ENCODE peak calls at places on chromosomes 4 and X, in ten cellular contexts. One of them, this sample, is unnamed.
A peak's percentile ranks its signal among the peaks of the same experiment; 100 is the strongest.

GRCh38 chr4:41156574-41156973 is 57.8 kb downstream of the APBB2 start:
- DNase-seq in mammary epithelial cell: peak; percentile 76
- DNase-seq in hepatocyte: no peak
- DNase-seq in neural progenitor cell: no peak
- DNase-seq in HFFc6: peak; percentile 79
- DNase-seq in psoas muscle: no peak
- DNase-seq in fibroblast of the aortic adventitia: peak; percentile 53
- DNase-seq in GM12864: no peak
- DNase-seq in A549: peak; percentile 33
- DNase-seq in nephron progenitor cell: no peak
- DNase-seq in this sample: no peak

GRCh38 chr4:78684196-78685079 is 91.7 kb upstream of the BMP2K start:
- DNase-seq in hepatocyte: no peak
- DNase-seq in mammary epithelial cell: no peak
- DNase-seq in HFFc6: peak; percentile 37
- DNase-seq in nephron progenitor cell: no peak
- DNase-seq in fibroblast of the aortic adventitia: no peak
- DNase-seq in neural progenitor cell: no peak
- DNase-seq in psoas muscle: no peak
- DNase-seq in A549: no peak
- DNase-seq in GM12864: no peak
- DNase-seq in this sample: no peak

GRCh38 chr4:89829470-89830138 is 7.4 kb downstream of the SNCA start:
- DNase-seq in GM12864: peak; percentile 18
- DNase-seq in fibroblast of the aortic adventitia: no peak
- DNase-seq in mammary epithelial cell: peak; percentile 86
- DNase-seq in HFFc6: no peak
- DNase-seq in hepatocyte: no peak
- DNase-seq in neural progenitor cell: no peak
- DNase-seq in A549: no peak
- DNase-seq in nephron progenitor cell: no peak
- DNase-seq in psoas muscle: no peak
- DNase-seq in this sample: no peak

GRCh38 chr4:110663738-110664444 is 41.0 kb upstream of the PITX2 start:
- DNase-seq in hepatocyte: no peak
- DNase-seq in neural progenitor cell: no peak
- DNase-seq in A549: peak; percentile 4
- DNase-seq in fibroblast of the aortic adventitia: peak; percentile 51
- DNase-seq in nephron progenitor cell: no peak
- DNase-seq in psoas muscle: no peak
- DNase-seq in GM12864: no peak
- DNase-seq in HFFc6: peak; percentile 80
- DNase-seq in mammary epithelial cell: no peak
- DNase-seq in this sample: no peak

GRCh38 chrX:154021131-154021611 is 1.5 kb upstream of the IRAK1 start:
- DNase-seq in A549: no peak
- DNase-seq in HFFc6: peak; percentile 55
- DNase-seq in mammary epithelial cell: no peak
- DNase-seq in nephron progenitor cell: no peak
- DNase-seq in hepatocyte: no peak
- DNase-seq in psoas muscle: no peak
- DNase-seq in neural progenitor cell: no peak
- DNase-seq in GM12864: no peak
- DNase-seq in fibroblast of the aortic adventitia: peak; percentile 43
- DNase-seq in this sample: no peak

GRCh38 chr4:1932736-1933135 is 61.5 kb downstream of the NSD2 start:
- DNase-seq in HFFc6: no peak
- DNase-seq in A549: no peak
- DNase-seq in GM12864: no peak
- DNase-seq in nephron progenitor cell: no peak
- DNase-seq in fibroblast of the aortic adventitia: no peak
- DNase-seq in neural progenitor cell: no peak
- DNase-seq in psoas muscle: no peak
- DNase-seq in hepatocyte: no peak
- DNase-seq in mammary epithelial cell: no peak
- DNase-seq in this sample: no peak

GRCh38 chr4:84826681-84827080 is 139.8 kb downstream of the WDFY3 start:
- DNase-seq in hepatocyte: no peak
- DNase-seq in fibroblast of the aortic adventitia: no peak
- DNase-seq in A549: no peak
- DNase-seq in HFFc6: no peak
- DNase-seq in nephron progenitor cell: no peak
- DNase-seq in GM12864: no peak
- DNase-seq in mammary epithelial cell: no peak
- DNase-seq in psoas muscle: no peak
- DNase-seq in neural progenitor cell: no peak
- DNase-seq in this sample: no peak

GRCh38 chr4:161249779-161250440 is 913.9 kb downstream of the FSTL5 start:
- DNase-seq in fibroblast of the aortic adventitia: no peak
- DNase-seq in psoas muscle: no peak
- DNase-seq in hepatocyte: no peak
- DNase-seq in A549: no peak
- DNase-seq in neural progenitor cell: no peak
- DNase-seq in HFFc6: no peak
- DNase-seq in nephron progenitor cell: no peak
- DNase-seq in GM12864: no peak
- DNase-seq in mammary epithelial cell: no peak
- DNase-seq in this sample: no peak

GRCh38 chr4:56684320-56684719 is 3.2 kb upstream of the HOPX start:
- DNase-seq in neural progenitor cell: no peak
- DNase-seq in nephron progenitor cell: no peak
- DNase-seq in mammary epithelial cell: peak; percentile 37
- DNase-seq in psoas muscle: no peak
- DNase-seq in HFFc6: no peak
- DNase-seq in GM12864: no peak
- DNase-seq in hepatocyte: no peak
- DNase-seq in A549: no peak
- DNase-seq in fibroblast of the aortic adventitia: no peak
- DNase-seq in this sample: no peak

GRCh38 chrX:10103023-10103422 is 53.8 kb upstream of the CLCN4 start:
- DNase-seq in fibroblast of the aortic adventitia: no peak
- DNase-seq in GM12864: no peak
- DNase-seq in psoas muscle: no peak
- DNase-seq in HFFc6: peak; percentile 22
- DNase-seq in hepatocyte: no peak
- DNase-seq in neural progenitor cell: no peak
- DNase-seq in mammary epithelial cell: no peak
- DNase-seq in A549: no peak
- DNase-seq in nephron progenitor cell: no peak
- DNase-seq in this sample: no peak

GRCh38 chrX:67693928-67694327 is 150.1 kb downstream of the AR start:
- DNase-seq in HFFc6: peak; percentile 5
- DNase-seq in GM12864: no peak
- DNase-seq in fibroblast of the aortic adventitia: peak; percentile 36
- DNase-seq in neural progenitor cell: no peak
- DNase-seq in nephron progenitor cell: no peak
- DNase-seq in mammary epithelial cell: no peak
- DNase-seq in A549: no peak
- DNase-seq in psoas muscle: no peak
- DNase-seq in hepatocyte: no peak
- DNase-seq in this sample: no peak

GRCh38 chr4:52852041-52852440 is 10.1 kb upstream of the RASL11B start:
- DNase-seq in neural progenitor cell: no peak
- DNase-seq in mammary epithelial cell: no peak
- DNase-seq in psoas muscle: no peak
- DNase-seq in nephron progenitor cell: no peak
- DNase-seq in fibroblast of the aortic adventitia: no peak
- DNase-seq in A549: no peak
- DNase-seq in HFFc6: no peak
- DNase-seq in hepatocyte: no peak
- DNase-seq in GM12864: no peak
- DNase-seq in this sample: no peak

GRCh38 chr4:42750091-42750490 is 93.2 kb upstream of the ATP8A1 start:
- DNase-seq in mammary epithelial cell: no peak
- DNase-seq in fibroblast of the aortic adventitia: peak; percentile 30
- DNase-seq in neural progenitor cell: no peak
- DNase-seq in GM12864: peak; percentile 12
- DNase-seq in psoas muscle: no peak
- DNase-seq in nephron progenitor cell: no peak
- DNase-seq in A549: no peak
- DNase-seq in hepatocyte: peak; percentile 16
- DNase-seq in HFFc6: no peak
- DNase-seq in this sample: no peak

GRCh38 chrX:139559383-139560042 is 29.0 kb downstream of the F9 start:
- DNase-seq in mammary epithelial cell: peak; percentile 48
- DNase-seq in nephron progenitor cell: peak; percentile 21
- DNase-seq in GM12864: peak; percentile 37
- DNase-seq in A549: peak; percentile 68
- DNase-seq in hepatocyte: peak; percentile 71
- DNase-seq in fibroblast of the aortic adventitia: peak; percentile 79
- DNase-seq in psoas muscle: no peak
- DNase-seq in HFFc6: peak; percentile 28
- DNase-seq in neural progenitor cell: peak; percentile 75
- DNase-seq in this sample: peak; percentile 48
- TF ChIP-seq CTCF in mammary epithelial cell: peak; percentile 43
- TF ChIP-seq CTCF in nephron progenitor cell: peak; percentile 52
- TF ChIP-seq CTCF in GM12864: peak; percentile 53
- TF ChIP-seq CTCF in A549: peak; percentile 47
- TF ChIP-seq CTCF in hepatocyte: peak; percentile 61
- TF ChIP-seq CTCF in fibroblast of the aortic adventitia: peak; percentile 63
- TF ChIP-seq CTCF in psoas muscle: peak; percentile 58
- TF ChIP-seq CTCF in HFFc6: peak; percentile 66
- TF ChIP-seq CTCF in neural progenitor cell: peak; percentile 66
- TF ChIP-seq CTCF in this sample: peak; percentile 83

GRCh38 chrX:68807818-68808217 is 21.0 kb upstream of the EFNB1 start:
- DNase-seq in mammary epithelial cell: no peak
- DNase-seq in nephron progenitor cell: no peak
- DNase-seq in A549: peak; percentile 48
- DNase-seq in GM12864: no peak
- DNase-seq in psoas muscle: no peak
- DNase-seq in neural progenitor cell: peak; percentile 42
- DNase-seq in hepatocyte: peak; percentile 40
- DNase-seq in HFFc6: no peak
- DNase-seq in fibroblast of the aortic adventitia: peak; percentile 33
- DNase-seq in this sample: no peak
- TF ChIP-seq CTCF in mammary epithelial cell: peak; percentile 22
- TF ChIP-seq CTCF in nephron progenitor cell: peak; percentile 32
- TF ChIP-seq CTCF in A549: peak; percentile 39
- TF ChIP-seq CTCF in GM12864: no peak
- TF ChIP-seq CTCF in psoas muscle: peak; percentile 33
- TF ChIP-seq CTCF in neural progenitor cell: peak; percentile 46
- TF ChIP-seq CTCF in hepatocyte: peak; percentile 37
- TF ChIP-seq CTCF in HFFc6: peak; percentile 63
- TF ChIP-seq CTCF in fibroblast of the aortic adventitia: peak; percentile 32
- TF ChIP-seq CTCF in this sample: peak; percentile 47

GRCh38 chr4:30385650-30386049 is 334.5 kb upstream of the PCDH7 start:
- DNase-seq in GM12864: no peak
- DNase-seq in hepatocyte: no peak
- DNase-seq in A549: no peak
- DNase-seq in nephron progenitor cell: no peak
- DNase-seq in psoas muscle: no peak
- DNase-seq in HFFc6: no peak
- DNase-seq in fibroblast of the aortic adventitia: no peak
- DNase-seq in mammary epithelial cell: no peak
- DNase-seq in neural progenitor cell: no peak
- DNase-seq in this sample: no peak

GRCh38 chr4:30386266-30386895 is 333.8 kb upstream of the PCDH7 start:
- DNase-seq in A549: no peak
- DNase-seq in hepatocyte: no peak
- DNase-seq in nephron progenitor cell: no peak
- DNase-seq in HFFc6: no peak
- DNase-seq in neural progenitor cell: no peak
- DNase-seq in psoas muscle: no peak
- DNase-seq in mammary epithelial cell: peak; percentile 19
- DNase-seq in fibroblast of the aortic adventitia: peak; percentile 25
- DNase-seq in GM12864: no peak
- DNase-seq in this sample: no peak

GRCh38 chr4:30380404-30380998 is 339.7 kb upstream of the PCDH7 start:
- DNase-seq in HFFc6: peak; percentile 39
- DNase-seq in neural progenitor cell: peak; percentile 82
- DNase-seq in fibroblast of the aortic adventitia: peak; percentile 76
- DNase-seq in mammary epithelial cell: peak; percentile 40
- DNase-seq in psoas muscle: no peak
- DNase-seq in hepatocyte: peak; percentile 83
- DNase-seq in A549: peak; percentile 68
- DNase-seq in GM12864: peak; percentile 4
- DNase-seq in nephron progenitor cell: peak; percentile 54
- DNase-seq in this sample: peak; percentile 48
- TF ChIP-seq CTCF in HFFc6: peak; percentile 83
- TF ChIP-seq CTCF in neural progenitor cell: peak; percentile 93
- TF ChIP-seq CTCF in fibroblast of the aortic adventitia: peak; percentile 97
- TF ChIP-seq CTCF in mammary epithelial cell: peak; percentile 89
- TF ChIP-seq CTCF in psoas muscle: peak; percentile 23
- TF ChIP-seq CTCF in hepatocyte: peak; percentile 78
- TF ChIP-seq CTCF in A549: peak; percentile 21
- TF ChIP-seq CTCF in GM12864: peak; percentile 86
- TF ChIP-seq CTCF in nephron progenitor cell: peak; percentile 82
- TF ChIP-seq CTCF in this sample: peak; percentile 86

GRCh38 chrX:28581522-28581921 is 5.7 kb upstream of the IL1RAPL1 start:
- DNase-seq in fibroblast of the aortic adventitia: no peak
- DNase-seq in A549: no peak
- DNase-seq in mammary epithelial cell: no peak
- DNase-seq in nephron progenitor cell: no peak
- DNase-seq in psoas muscle: no peak
- DNase-seq in GM12864: no peak
- DNase-seq in neural progenitor cell: no peak
- DNase-seq in hepatocyte: no peak
- DNase-seq in HFFc6: no peak
- DNase-seq in this sample: no peak
- TF ChIP-seq CTCF in fibroblast of the aortic adventitia: no peak
- TF ChIP-seq CTCF in A549: no peak
- TF ChIP-seq CTCF in mammary epithelial cell: no peak
- TF ChIP-seq CTCF in nephron progenitor cell: no peak
- TF ChIP-seq CTCF in psoas muscle: no peak
- TF ChIP-seq CTCF in GM12864: no peak
- TF ChIP-seq CTCF in neural progenitor cell: no peak
- TF ChIP-seq CTCF in hepatocyte: no peak
- TF ChIP-seq CTCF in HFFc6: no peak
- TF ChIP-seq CTCF in this sample: no peak

GRCh38 chr4:142440093-142440492 is 406.0 kb downstream of the INPP4B start:
- DNase-seq in nephron progenitor cell: no peak
- DNase-seq in hepatocyte: no peak
- DNase-seq in HFFc6: no peak
- DNase-seq in GM12864: no peak
- DNase-seq in fibroblast of the aortic adventitia: no peak
- DNase-seq in neural progenitor cell: no peak
- DNase-seq in psoas muscle: no peak
- DNase-seq in A549: peak; percentile 25
- DNase-seq in mammary epithelial cell: no peak
- DNase-seq in this sample: no peak
- TF ChIP-seq CTCF in nephron progenitor cell: no peak
- TF ChIP-seq CTCF in hepatocyte: no peak
- TF ChIP-seq CTCF in HFFc6: no peak
- TF ChIP-seq CTCF in GM12864: no peak
- TF ChIP-seq CTCF in fibroblast of the aortic adventitia: no peak
- TF ChIP-seq CTCF in neural progenitor cell: no peak
- TF ChIP-seq CTCF in psoas muscle: no peak
- TF ChIP-seq CTCF in A549: no peak
- TF ChIP-seq CTCF in mammary epithelial cell: no peak
- TF ChIP-seq CTCF in this sample: no peak

This sample was measured in neural crest cell.